ENCODE peak calls at places on chromosomes 6 and 20, in ten cellular contexts. I, V, U, Z, W, P, A, T, K and Y are unnamed samples.

GRCh38 chr6:31285496-31285895 is 13.6 kb upstream of the HLA-C start:
- DNase-seq in V (no peak), P (no peak), W (no peak), A (no peak), I (no peak), Z (no peak), U (no peak), T (no peak), K (no peak), Y (no peak)

GRCh38 chr6:158836625-158837311 is 17.6 kb upstream of the EZR start:
- DNase-seq in U (no peak), Z (no peak), V (no peak), P (no peak), K (no peak), A (no peak), T (no peak), W (no peak), I (no peak), Y (no peak)

GRCh38 chr6:144597511-144597910 is 312.4 kb downstream of the UTRN start:
- DNase-seq in I (no peak), U (no peak), V (no peak), P (no peak), A (no peak), T (no peak), K (no peak), Z (no peak), W (no peak), Y (no peak)

GRCh38 chr6:121826156-121826810 is 390.8 kb downstream of the GJA1 start:
- DNase-seq in I (peak), Z (peak), W (no peak), U (no peak), K (peak), V (no peak), T (no peak), A (peak), P (peak), Y (no peak)

GRCh38 chr6:124963416-124964083 is 1.3 kb downstream of the RNF217 start:
- DNase-seq in K (peak), U (no peak), W (no peak), Z (peak), V (no peak), A (no peak), P (peak), T (no peak), I (peak), Y (no peak)

GRCh38 chr6:33050013-33050800 is 23.2 kb downstream of the HLA-DPA1 start:
- DNase-seq in V (no peak), W (no peak), T (no peak), Z (no peak), A (no peak), U (no peak), I (no peak), K (no peak), P (no peak), Y (no peak)

GRCh38 chr20:40683221-40683893 is 5.7 kb downstream of the MAFB start:
- DNase-seq in W (no peak), P (peak), V (no peak), I (no peak), U (no peak), Z (peak), A (no peak), T (peak), K (no peak), Y (peak)

GRCh38 chr20:24693466-24694156 is 224.2 kb downstream of the SYNDIG1 start:
- DNase-seq in I (no peak), A (no peak), P (no peak), K (no peak), U (no peak), T (peak), Z (no peak), V (no peak), W (no peak), Y (peak)

GRCh38 chr6:158706369-158706982 is 56.6 kb downstream of the SYTL3 start:
- DNase-seq in U (no peak), K (peak), A (peak), P (peak), Z (peak), T (peak), V (no peak), W (no peak), I (peak), Y (no peak)

GRCh38 chr6:23446394-23447001 is 679.5 kb upstream of the NRSN1 start:
- DNase-seq in K (peak), P (peak), W (no peak), V (no peak), I (peak), A (no peak), T (no peak), Z (peak), U (no peak), Y (no peak)

GRCh38 chr6:156402227-156402626 is 375.0 kb upstream of the ARID1B start:
- DNase-seq in A (no peak), K (no peak), V (no peak), T (no peak), W (no peak), U (no peak), Z (no peak), I (no peak), P (no peak), Y (no peak)

GRCh38 chr6:46014511-46015118 is 1.0 kb downstream of the CLIC5 start:
- DNase-seq in I (no peak), W (peak), Z (no peak), P (no peak), V (peak), T (no peak), A (no peak), U (peak), K (no peak), Y (no peak)

GRCh38 chr6:31780507-31781243 is 3.5 kb upstream of the VWA7 start:
- DNase-seq in I (no peak), V (no peak), A (no peak), T (no peak), P (no peak), Z (no peak), U (no peak), W (no peak), K (no peak), Y (no peak)

GRCh38 chr20:22471156-22471836 is 113.1 kb downstream of the FOXA2 start:
- DNase-seq in U (no peak), V (no peak), K (peak), T (no peak), Z (no peak), P (no peak), I (no peak), W (no peak), A (no peak), Y (no peak)